ENCODE peak calls at places on chromosomes 3 and 15, in ten cellular contexts. One of them, this sample, is unnamed. For H3K36me3, the result is how much of the 10 kb centered on the place peaks cover.

GRCh38 chr15:75042730-75043508 is 19.5 kb downstream of the PPCDC start:
- DNase-seq in lung: peak
- DNase-seq in GM23338: peak
- DNase-seq in adipocyte: peak
- DNase-seq in IMR-90: peak
- DNase-seq in upper lobe of right lung: peak
- DNase-seq in body of pancreas: peak
- DNase-seq in ascending aorta: peak
- DNase-seq in effector memory CD4-positive, alpha-beta T cell: no peak
- DNase-seq in H7: peak
- DNase-seq in this sample: no peak

GRCh38 chr15:78658823-78659222 is 17.8 kb upstream of the CHRNB4 start:
- DNase-seq in lung: no peak
- DNase-seq in GM23338: no peak
- DNase-seq in adipocyte: no peak
- DNase-seq in IMR-90: no peak
- DNase-seq in upper lobe of right lung: no peak
- DNase-seq in body of pancreas: no peak
- DNase-seq in ascending aorta: no peak
- DNase-seq in effector memory CD4-positive, alpha-beta T cell: no peak
- DNase-seq in H7: no peak
- DNase-seq in this sample: no peak

GRCh38 chr3:23751485-23751811 is 54.3 kb upstream of the UBE2E1 start:
- DNase-seq in lung: no peak
- DNase-seq in GM23338: peak
- DNase-seq in adipocyte: no peak
- DNase-seq in IMR-90: no peak
- DNase-seq in upper lobe of right lung: no peak
- DNase-seq in body of pancreas: no peak
- DNase-seq in ascending aorta: no peak
- DNase-seq in effector memory CD4-positive, alpha-beta T cell: no peak
- DNase-seq in H7: peak
- DNase-seq in this sample: no peak

GRCh38 chr3:11159421-11159904 is 5.2 kb downstream of the HRH1 start:
- DNase-seq in lung: peak
- DNase-seq in GM23338: peak
- DNase-seq in adipocyte: peak
- DNase-seq in IMR-90: peak
- DNase-seq in upper lobe of right lung: no peak
- DNase-seq in body of pancreas: no peak
- DNase-seq in ascending aorta: no peak
- DNase-seq in effector memory CD4-positive, alpha-beta T cell: no peak
- DNase-seq in H7: no peak
- DNase-seq in this sample: no peak

GRCh38 chr15:101115318-101115886 is 136.4 kb downstream of the CHSY1 start:
- DNase-seq in lung: no peak
- DNase-seq in GM23338: no peak
- DNase-seq in adipocyte: no peak
- DNase-seq in IMR-90: no peak
- DNase-seq in upper lobe of right lung: no peak
- DNase-seq in body of pancreas: no peak
- DNase-seq in ascending aorta: no peak
- DNase-seq in effector memory CD4-positive, alpha-beta T cell: no peak
- DNase-seq in H7: no peak
- DNase-seq in this sample: no peak

GRCh38 chr15:40241305-40242215 is 2.7 kb downstream of the PAK6 start:
- DNase-seq in lung: no peak
- DNase-seq in GM23338: no peak
- DNase-seq in adipocyte: no peak
- DNase-seq in IMR-90: no peak
- DNase-seq in upper lobe of right lung: peak
- DNase-seq in body of pancreas: no peak
- DNase-seq in ascending aorta: no peak
- DNase-seq in effector memory CD4-positive, alpha-beta T cell: no peak
- DNase-seq in H7: peak
- DNase-seq in this sample: no peak

GRCh38 chr3:62370112-62371031 is 3.0 kb downstream of the FEZF2 start:
- DNase-seq in lung: no peak
- DNase-seq in GM23338: peak
- DNase-seq in adipocyte: no peak
- DNase-seq in IMR-90: no peak
- DNase-seq in upper lobe of right lung: no peak
- DNase-seq in body of pancreas: no peak
- DNase-seq in ascending aorta: no peak
- DNase-seq in effector memory CD4-positive, alpha-beta T cell: no peak
- DNase-seq in H7: peak
- DNase-seq in this sample: no peak

GRCh38 chr3:47747558-47747957 is 34.1 kb downstream of the SMARCC1 start:
- DNase-seq in lung: no peak
- DNase-seq in GM23338: no peak
- DNase-seq in adipocyte: no peak
- DNase-seq in IMR-90: no peak
- DNase-seq in upper lobe of right lung: no peak
- DNase-seq in body of pancreas: no peak
- DNase-seq in ascending aorta: no peak
- DNase-seq in effector memory CD4-positive, alpha-beta T cell: no peak
- DNase-seq in H7: no peak
- DNase-seq in this sample: no peak

GRCh38 chr15:65330934-65331645 is 26.6 kb downstream of the RNU5B-1 start:
- DNase-seq in lung: no peak
- DNase-seq in GM23338: no peak
- DNase-seq in adipocyte: no peak
- DNase-seq in IMR-90: no peak
- DNase-seq in upper lobe of right lung: no peak
- DNase-seq in body of pancreas: no peak
- DNase-seq in ascending aorta: no peak
- DNase-seq in effector memory CD4-positive, alpha-beta T cell: no peak
- DNase-seq in H7: peak
- DNase-seq in this sample: no peak

GRCh38 chr3:185842241-185842640 is 17.4 kb upstream of the IGF2BP2 start:
- DNase-seq in lung: no peak
- DNase-seq in GM23338: no peak
- DNase-seq in adipocyte: no peak
- DNase-seq in IMR-90: no peak
- DNase-seq in upper lobe of right lung: no peak
- DNase-seq in body of pancreas: no peak
- DNase-seq in ascending aorta: no peak
- DNase-seq in effector memory CD4-positive, alpha-beta T cell: no peak
- DNase-seq in H7: no peak
- DNase-seq in this sample: no peak

GRCh38 chr15:25455244-25455643 is 16.4 kb upstream of the UBE3A start:
- DNase-seq in lung: no peak
- DNase-seq in GM23338: no peak
- DNase-seq in adipocyte: no peak
- DNase-seq in IMR-90: no peak
- DNase-seq in upper lobe of right lung: no peak
- DNase-seq in body of pancreas: no peak
- DNase-seq in ascending aorta: no peak
- DNase-seq in effector memory CD4-positive, alpha-beta T cell: no peak
- DNase-seq in H7: no peak
- DNase-seq in this sample: no peak

GRCh38 chr3:177824190-177824786 is 627.0 kb upstream of the TBL1XR1 start:
- DNase-seq in lung: peak
- DNase-seq in GM23338: no peak
- DNase-seq in adipocyte: peak
- DNase-seq in IMR-90: peak
- DNase-seq in upper lobe of right lung: peak
- DNase-seq in body of pancreas: peak
- DNase-seq in ascending aorta: peak
- DNase-seq in effector memory CD4-positive, alpha-beta T cell: no peak
- DNase-seq in H7: no peak
- DNase-seq in this sample: no peak

GRCh38 chr3:107660316-107660976 is 137.7 kb downstream of the BBX start:
- DNase-seq in lung: no peak
- DNase-seq in GM23338: no peak
- DNase-seq in adipocyte: peak
- DNase-seq in IMR-90: peak
- DNase-seq in upper lobe of right lung: no peak
- DNase-seq in body of pancreas: no peak
- DNase-seq in ascending aorta: no peak
- DNase-seq in effector memory CD4-positive, alpha-beta T cell: no peak
- DNase-seq in H7: no peak
- DNase-seq in this sample: peak

GRCh38 chr3:46065294-46065705 is 38.0 kb upstream of the XCR1 start:
- DNase-seq in lung: peak
- DNase-seq in GM23338: no peak
- DNase-seq in adipocyte: no peak
- DNase-seq in IMR-90: peak
- DNase-seq in upper lobe of right lung: no peak
- DNase-seq in body of pancreas: no peak
- DNase-seq in ascending aorta: no peak
- DNase-seq in effector memory CD4-positive, alpha-beta T cell: peak
- DNase-seq in H7: no peak
- DNase-seq in this sample: peak

GRCh38 chr3:61233828-61234227 is 17.4 kb downstream of the FHIT start:
- DNase-seq in lung: no peak
- DNase-seq in GM23338: no peak
- DNase-seq in adipocyte: no peak
- DNase-seq in IMR-90: no peak
- DNase-seq in upper lobe of right lung: no peak
- DNase-seq in body of pancreas: no peak
- DNase-seq in ascending aorta: no peak
- DNase-seq in effector memory CD4-positive, alpha-beta T cell: no peak
- DNase-seq in H7: no peak
- DNase-seq in this sample: no peak

GRCh38 chr3:195897081-195897852 is 11.1 kb downstream of the TNK2 start:
- DNase-seq in lung: no peak
- DNase-seq in GM23338: no peak
- DNase-seq in adipocyte: peak
- DNase-seq in IMR-90: peak
- DNase-seq in upper lobe of right lung: no peak
- DNase-seq in body of pancreas: no peak
- DNase-seq in ascending aorta: no peak
- DNase-seq in effector memory CD4-positive, alpha-beta T cell: no peak
- DNase-seq in H7: peak
- DNase-seq in this sample: no peak

GRCh38 chr15:92392462-92392861 is 1.2 kb upstream of the ST8SIA2 start:
- DNase-seq in lung: no peak
- DNase-seq in GM23338: peak
- DNase-seq in adipocyte: no peak
- DNase-seq in IMR-90: no peak
- DNase-seq in upper lobe of right lung: no peak
- DNase-seq in body of pancreas: no peak
- DNase-seq in ascending aorta: no peak
- DNase-seq in effector memory CD4-positive, alpha-beta T cell: no peak
- DNase-seq in H7: peak
- DNase-seq in this sample: no peak

GRCh38 chr15:70476441-70476840 is 286.9 kb downstream of the UACA start:
- DNase-seq in lung: no peak
- DNase-seq in GM23338: no peak
- DNase-seq in adipocyte: no peak
- DNase-seq in IMR-90: no peak
- DNase-seq in upper lobe of right lung: no peak
- DNase-seq in body of pancreas: no peak
- DNase-seq in ascending aorta: no peak
- DNase-seq in effector memory CD4-positive, alpha-beta T cell: no peak
- DNase-seq in H7: no peak
- DNase-seq in this sample: no peak

GRCh38 chr15:99644913-99645549 is 79.2 kb downstream of the MEF2A start:
- DNase-seq in lung: no peak
- DNase-seq in GM23338: peak
- DNase-seq in adipocyte: no peak
- DNase-seq in IMR-90: no peak
- DNase-seq in upper lobe of right lung: no peak
- DNase-seq in body of pancreas: no peak
- DNase-seq in ascending aorta: no peak
- DNase-seq in effector memory CD4-positive, alpha-beta T cell: no peak
- DNase-seq in H7: no peak
- DNase-seq in this sample: no peak
- H3K36me3 ChIP-seq in lung: under half
- H3K36me3 ChIP-seq in GM23338: under half
- H3K36me3 ChIP-seq in adipocyte: under half
- H3K36me3 ChIP-seq in IMR-90: under half
- H3K36me3 ChIP-seq in upper lobe of right lung: under half
- H3K36me3 ChIP-seq in body of pancreas: under half
- H3K36me3 ChIP-seq in ascending aorta: under half
- H3K36me3 ChIP-seq in effector memory CD4-positive, alpha-beta T cell: under half
- H3K36me3 ChIP-seq in H7: under half
- H3K36me3 ChIP-seq in this sample: under half

GRCh38 chr3:117799314-117799713 is 1089.7 kb downstream of the TUSC7 start:
- DNase-seq in lung: no peak
- DNase-seq in GM23338: no peak
- DNase-seq in adipocyte: no peak
- DNase-seq in IMR-90: no peak
- DNase-seq in upper lobe of right lung: no peak
- DNase-seq in body of pancreas: no peak
- DNase-seq in ascending aorta: no peak
- DNase-seq in effector memory CD4-positive, alpha-beta T cell: no peak
- DNase-seq in H7: no peak
- DNase-seq in this sample: no peak
- H3K36me3 ChIP-seq in lung: under half
- H3K36me3 ChIP-seq in GM23338: under half
- H3K36me3 ChIP-seq in adipocyte: under half
- H3K36me3 ChIP-seq in IMR-90: under half
- H3K36me3 ChIP-seq in upper lobe of right lung: under half
- H3K36me3 ChIP-seq in body of pancreas: under half
- H3K36me3 ChIP-seq in ascending aorta: under half
- H3K36me3 ChIP-seq in effector memory CD4-positive, alpha-beta T cell: under half
- H3K36me3 ChIP-seq in H7: under half
- H3K36me3 ChIP-seq in this sample: under half

DNA sequence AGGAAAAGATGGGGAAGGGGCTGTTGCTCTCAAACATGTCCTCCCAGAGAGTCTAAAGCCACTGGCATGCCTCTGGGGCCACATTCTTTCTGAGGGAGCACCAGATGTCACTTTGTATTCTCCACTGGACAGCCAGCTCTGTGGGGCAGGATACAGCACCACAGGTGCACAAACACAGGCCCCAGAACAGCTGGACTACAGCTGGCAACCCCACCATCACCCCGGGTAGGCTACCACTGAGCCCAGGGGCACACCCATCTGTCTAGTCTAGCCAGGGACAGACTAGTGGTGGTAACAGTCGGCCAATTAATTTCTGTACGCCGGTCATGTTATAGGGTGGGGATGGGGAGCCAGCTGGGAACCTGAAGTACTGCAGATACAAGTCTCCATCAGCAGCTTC is 64.3 kb downstream of the NPTN start:
- DNase-seq in lung: no peak
- DNase-seq in GM23338: no peak
- DNase-seq in adipocyte: no peak
- DNase-seq in IMR-90: no peak
- DNase-seq in upper lobe of right lung: no peak
- DNase-seq in body of pancreas: no peak
- DNase-seq in ascending aorta: no peak
- DNase-seq in effector memory CD4-positive, alpha-beta T cell: no peak
- DNase-seq in H7: no peak
- DNase-seq in this sample: no peak
- H3K36me3 ChIP-seq in lung: under half
- H3K36me3 ChIP-seq in GM23338: under half
- H3K36me3 ChIP-seq in adipocyte: half or more
- H3K36me3 ChIP-seq in IMR-90: under half
- H3K36me3 ChIP-seq in upper lobe of right lung: half or more
- H3K36me3 ChIP-seq in body of pancreas: under half
- H3K36me3 ChIP-seq in ascending aorta: half or more
- H3K36me3 ChIP-seq in effector memory CD4-positive, alpha-beta T cell: half or more
- H3K36me3 ChIP-seq in H7: under half
- H3K36me3 ChIP-seq in this sample: under half

DNA sequence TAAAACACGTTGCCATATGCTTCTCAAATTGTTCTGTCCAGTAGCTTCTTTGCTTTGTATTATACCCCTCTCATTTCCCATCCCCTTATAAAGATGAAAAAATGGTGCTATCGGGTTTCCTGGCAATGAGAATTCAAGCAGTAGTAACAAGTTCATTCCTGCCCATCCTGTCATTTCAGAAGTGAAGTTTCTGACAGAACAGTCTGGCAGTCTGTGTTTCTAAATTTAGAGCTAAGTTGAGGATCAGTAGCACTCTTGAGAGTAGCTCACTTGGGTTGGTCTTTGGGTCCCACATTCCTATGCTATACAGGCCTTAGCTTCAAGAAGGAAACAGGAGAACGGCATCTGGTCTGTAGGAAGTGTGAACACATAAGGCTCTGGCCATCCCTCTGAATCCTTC is 134.6 kb downstream of the GHSR start:
- DNase-seq in lung: no peak
- DNase-seq in GM23338: no peak
- DNase-seq in adipocyte: no peak
- DNase-seq in IMR-90: peak
- DNase-seq in upper lobe of right lung: no peak
- DNase-seq in body of pancreas: no peak
- DNase-seq in ascending aorta: no peak
- DNase-seq in effector memory CD4-positive, alpha-beta T cell: no peak
- DNase-seq in H7: no peak
- DNase-seq in this sample: no peak
- H3K36me3 ChIP-seq in lung: under half
- H3K36me3 ChIP-seq in GM23338: under half
- H3K36me3 ChIP-seq in adipocyte: half or more
- H3K36me3 ChIP-seq in IMR-90: under half
- H3K36me3 ChIP-seq in upper lobe of right lung: half or more
- H3K36me3 ChIP-seq in body of pancreas: under half
- H3K36me3 ChIP-seq in ascending aorta: under half
- H3K36me3 ChIP-seq in effector memory CD4-positive, alpha-beta T cell: under half
- H3K36me3 ChIP-seq in H7: under half
- H3K36me3 ChIP-seq in this sample: under half